ENCODE peak calls at places on chromosomes 5 and 9, in four cellular contexts. D, I, X and R are unnamed samples.

GRCh38 chr9:105024529-105024928 is 96.6 kb upstream of the ABCA1 start:
- DNase-seq in I (no peak), X (no peak), D (no peak), R (no peak)

GRCh38 chr5:136082390-136083193 is 50.1 kb upstream of the SMAD5 start:
- DNase-seq in I (peak), D (peak), X (peak), R (peak)

GRCh38 chr5:116237917-116238502 is 153.2 kb downstream of the COMMD10 start:
- DNase-seq in X (no peak), D (no peak), I (peak), R (no peak)

GRCh38 chr9:137439158-137439714 is 1.9 kb downstream of the ENTPD8 start:
- DNase-seq in X (peak), I (no peak), D (no peak), R (no peak)

GRCh38 chr5:149549461-149550266 is 1.6 kb downstream of the CSNK1A1 start:
- DNase-seq in I (peak), D (no peak), X (no peak), R (peak)

GRCh38 chr5:1010181-1010510 is 1.5 kb downstream of the NKD2 start:
- DNase-seq in X (peak), I (no peak), D (no peak), R (no peak)

GRCh38 chr5:127912411-127912810 is 171.2 kb upstream of the SLC12A2 start:
- DNase-seq in D (no peak), X (no peak), I (no peak), R (no peak)

GRCh38 chr9:132044176-132044880 is 35.3 kb downstream of the MED27 start:
- DNase-seq in I (no peak), D (no peak), X (no peak), R (no peak)

GRCh38 chr5:16757989-16758501 is 141.2 kb upstream of the RETREG1 start:
- DNase-seq in X (no peak), D (no peak), I (no peak), R (no peak)

GRCh38 chr9:89449261-89449671 is 48.6 kb downstream of the SEMA4D start:
- DNase-seq in X (no peak), D (no peak), I (no peak), R (no peak)

GRCh38 chr9:123511326-123511974 is 155.5 kb downstream of the CRB2 start:
- DNase-seq in I (no peak), X (no peak), D (no peak), R (no peak)

GRCh38 chr9:106890621-106891020 is 27.7 kb downstream of the ZNF462 start:
- DNase-seq in D (no peak), X (no peak), I (no peak), R (no peak)

GRCh38 chr9:14323083-14323968 is 9.4 kb upstream of the NFIB start:
- DNase-seq in I (no peak), D (no peak), X (no peak), R (peak)

GRCh38 chr9:123925161-123925560 is 4.8 kb downstream of the DENND1A start:
- DNase-seq in X (no peak), I (no peak), D (no peak), R (no peak)

GRCh38 chr9:123654218-123654617 is 275.7 kb downstream of the DENND1A start:
- DNase-seq in I (no peak), X (no peak), D (no peak), R (no peak)

GRCh38 chr9:124164800-124165199 is 92.9 kb upstream of the NEK6 start:
- DNase-seq in I (no peak), X (peak), D (no peak), R (no peak)

GRCh38 chr5:83718195-83718825 is 2.3 kb downstream of the HAPLN1 start:
- DNase-seq in X (no peak), D (peak), I (peak), R (peak)

GRCh38 chr5:1544294-1545010 is 20.7 kb upstream of the LPCAT1 start:
- DNase-seq in I (no peak), D (no peak), X (no peak), R (no peak)

GRCh38 chr5:179969110-179969509 is 61.4 kb upstream of the TBC1D9B start:
- DNase-seq in I (no peak), D (no peak), X (no peak), R (no peak)

GRCh38 chr5:1521054-1521453 is 2.7 kb downstream of the LPCAT1 start:
- DNase-seq in I (no peak), X (no peak), D (no peak), R (no peak)

GRCh38 chr5:149796025-149796424 is 65.9 kb downstream of the PPARGC1B start:
- DNase-seq in D (no peak), I (peak), X (no peak), R (no peak)

GRCh38 chr9:127963359-127964064 is 17.3 kb downstream of the EEIG1 start:
- DNase-seq in X (no peak), I (no peak), D (no peak), R (no peak)

GRCh38 chr5:151856861-151857260 is 67.8 kb downstream of the GLRA1 start:
- DNase-seq in D (no peak), I (no peak), X (no peak), R (no peak)

GRCh38 chr5:133943475-133943817 is 25.0 kb downstream of the C5orf15 start:
- DNase-seq in D (no peak), X (no peak), I (no peak), R (no peak)

GRCh38 chr9:29212590-29213373 is 1639.5 kb upstream of the C9orf72 start:
- DNase-seq in X (no peak), D (no peak), I (peak), R (peak)

GRCh38 chr9:96491079-96491879 is 41.3 kb downstream of the HABP4 start:
- DNase-seq in X (no peak), I (no peak), D (peak), R (no peak)

GRCh38 chr9:5140151-5140550 is 45.3 kb downstream of the INSL6 start:
- DNase-seq in X (no peak), D (no peak), I (no peak), R (peak)

GRCh38 chr9:94611638-94612068 is 18.0 kb upstream of the FBP2 start:
- DNase-seq in X (no peak), D (no peak), I (no peak), R (peak)